ENCODE peak calls at places on chromosomes 3 and 15, in six cellular contexts. N is activated naive CD4-positive, alpha-beta T cell treated with anti-CD3 and anti-CD28 coated beads, Interleukin-2, amount 10 ng/mL, durations not matched to agents 7 days and 5 days; D is DMS 273 treated with DMSO at 0.1 percent for 48 hours; C is cardiac fibroblast; V is AG10803; B is psoas muscle. X is an unnamed sample.

GRCh38 chr3:69772152-69772867 is 33.0 kb downstream of the MITF start:
- DNase-seq in N (no peak), D (no peak), C (no peak), V (no peak), B (no peak), X (no peak)

GRCh38 chr3:179732661-179733348 is 80.0 kb downstream of the USP13 start:
- DNase-seq in N (no peak), D (no peak), C (no peak), V (no peak), B (peak; percentile 84), X (no peak)

GRCh38 chr3:101878589-101878988 is 29.3 kb downstream of the NFKBIZ start:
- DNase-seq in N (no peak), D (no peak), C (no peak), V (no peak), B (no peak), X (no peak)

GRCh38 chr15:58865420-58865880 is 68.0 kb downstream of the SLTM start:
- DNase-seq in N (no peak), D (no peak), C (peak; percentile 25), V (no peak), B (no peak), X (no peak)

GRCh38 chr3:101624857-101625256 is 50.9 kb downstream of the PCNP start:
- DNase-seq in N (no peak), D (no peak), C (no peak), V (no peak), B (no peak), X (no peak)

GRCh38 chr3:187291512-187292132 is at the start of gene MASP1:
- DNase-seq in N (no peak), D (no peak), C (peak; percentile 12), V (peak; percentile 70), B (peak; percentile 25), X (no peak)

GRCh38 chr15:58931985-58932384 is 1.5 kb downstream of the SLTM start:
- DNase-seq in N (no peak), D (no peak), C (peak; percentile 80), V (peak; percentile 70), B (no peak), X (no peak)

GRCh38 chr3:172179680-172180399 is 140.5 kb downstream of the FNDC3B start:
- DNase-seq in N (no peak), D (no peak), C (no peak), V (no peak), B (no peak), X (no peak)

GRCh38 chr3:170563712-170564423 is 22.0 kb downstream of the SLC7A14 start:
- DNase-seq in N (no peak), D (no peak), C (peak; percentile 63), V (peak; percentile 56), B (no peak), X (no peak)

GRCh38 chr15:35992791-35993190 is 446.8 kb upstream of the DPH6 start:
- DNase-seq in N (no peak), D (no peak), C (no peak), V (peak; percentile 23), B (no peak), X (no peak)

GRCh38 chr15:38398134-38398533 is 55.8 kb upstream of the FAM98B start:
- DNase-seq in N (no peak), D (no peak), C (peak; percentile 90), V (peak; percentile 97), B (peak; percentile 50), X (no peak)

GRCh38 chr15:57994468-57995154 is 70.9 kb downstream of the ALDH1A2 start:
- DNase-seq in N (no peak), D (no peak), C (no peak), V (no peak), B (no peak), X (no peak)

GRCh38 chr3:83320726-83321125 is 1559.3 kb upstream of the GBE1 start:
- DNase-seq in N (no peak), D (no peak), C (no peak), V (no peak), B (no peak), X (no peak)

GRCh38 chr3:72273615-72274014 is 488.7 kb upstream of the PROK2 start:
- DNase-seq in N (no peak), D (no peak), C (peak; percentile 78), V (peak; percentile 97), B (no peak), X (no peak)

GRCh38 chr3:67018105-67018788 is 20.1 kb downstream of the KBTBD8 start:
- DNase-seq in N (peak; percentile 24), D (no peak), C (peak; percentile 76), V (no peak), B (no peak), X (no peak)

GRCh38 chr3:42501321-42501680 is 1.1 kb upstream of the VIPR1 start:
- DNase-seq in N (peak; percentile 46), D (no peak), C (no peak), V (no peak), B (no peak), X (no peak)

GRCh38 chr3:61518590-61518989 is 42.8 kb upstream of the PTPRG start:
- DNase-seq in N (no peak), D (no peak), C (peak; percentile 19), V (no peak), B (no peak), X (no peak)

GRCh38 chr15:58952751-58953150 is 19.3 kb upstream of the SLTM start:
- DNase-seq in N (no peak), D (no peak), C (peak; percentile 44), V (peak; percentile 17), B (no peak), X (no peak)

GRCh38 chr3:109642042-109642441 is 304.7 kb upstream of the DPPA4 start:
- DNase-seq in N (no peak), D (no peak), C (no peak), V (no peak), B (no peak), X (no peak)

GRCh38 chr15:87080547-87080946 is 1000.9 kb downstream of the AGBL1 start:
- DNase-seq in N (no peak), D (no peak), C (no peak), V (no peak), B (no peak), X (no peak)

GRCh38 chr3:52392216-52392930 is 52.5 kb downstream of the SEMA3G start:
- DNase-seq in N (no peak), D (no peak), C (no peak), V (no peak), B (peak; percentile 4), X (no peak)

GRCh38 chr15:67040277-67040676 is 25.1 kb upstream of the SMAD3 start:
- DNase-seq in N (no peak), D (no peak), C (peak; percentile 36), V (no peak), B (no peak), X (no peak)

GRCh38 chr15:80182611-80183210 is 29.9 kb downstream of the FAH start:
- DNase-seq in N (no peak), D (no peak), C (peak; percentile 90), V (peak; percentile 87), B (no peak), X (no peak)

GRCh38 chr3:81173514-81173913 is 587.9 kb downstream of the GBE1 start:
- DNase-seq in N (no peak), D (no peak), C (peak; percentile 1), V (no peak), B (no peak), X (no peak)

GRCh38 chr3:124576565-124577493 is 153.4 kb upstream of the UMPS start:
- DNase-seq in N (no peak), D (no peak), C (no peak), V (no peak), B (no peak), X (no peak)

GRCh38 chr15:77069521-77070121 is 1.3 kb downstream of the TSPAN3 start:
- DNase-seq in N (no peak), D (no peak), C (no peak), V (no peak), B (no peak), X (no peak)

GRCh38 chr15:96578393-96578792 is 247.9 kb downstream of the NR2F2 start:
- DNase-seq in N (no peak), D (no peak), C (no peak), V (no peak), B (no peak), X (no peak)

GRCh38 chr3:194640829-194641228 is 7.6 kb upstream of the TMEM44 start:
- DNase-seq in N (peak; percentile 48), D (peak; percentile 26), C (peak; percentile 37), V (no peak), B (no peak), X (no peak)

GRCh38 chr3:124792341-124793034 is 62.2 kb downstream of the UMPS start:
- DNase-seq in N (no peak), D (no peak), C (no peak), V (peak; percentile 59), B (no peak), X (no peak)

GRCh38 chr3:113194747-113195400 is 16.5 kb upstream of the BOC start:
- DNase-seq in N (no peak), D (peak; percentile 36), C (peak; percentile 17), V (no peak), B (no peak), X (no peak)

GRCh38 chr3:72657666-72658065 is 190.6 kb downstream of the SHQ1 start:
- DNase-seq in N (peak; percentile 46), D (no peak), C (no peak), V (no peak), B (no peak), X (peak; percentile 18)